ENCODE peak calls at places on chromosomes 1 and 21, in five cellular contexts. C is SK-N-SH, U is HCT116, H is Panc1, J is GM12878. D is an unnamed sample. For H3K4me1, the result is how much of the 10 kb centered on the place peaks cover.

GRCh38 chr1:17565551-17565971 is 26.1 kb downstream of the ARHGEF10L start:
- DNase-seq in C (no peak), U (no peak), H (no peak), J (no peak), D (peak)

GRCh38 chr1:167934407-167935251 is 1.9 kb upstream of the DCAF6 start:
- DNase-seq in C (no peak), U (no peak), H (peak), J (no peak), D (no peak)

GRCh38 chr1:9455487-9456237 is 83.6 kb upstream of the SLC25A33 start:
- DNase-seq in C (peak), U (peak), H (no peak), J (no peak), D (peak)

GRCh38 chr1:230915079-230915478 is 46.8 kb upstream of the C1orf198 start:
- DNase-seq in C (no peak), U (peak), H (no peak), J (no peak), D (no peak)

GRCh38 chr1:168734946-168735345 is 5.9 kb upstream of the DPT start:
- DNase-seq in C (no peak), U (no peak), H (no peak), J (no peak), D (no peak)

GRCh38 chr1:6497215-6497866 is 5.9 kb upstream of the PLEKHG5 start:
- DNase-seq in C (peak), U (no peak), H (no peak), J (no peak), D (peak)

GRCh38 chr1:201985355-201985754 is 2.9 kb downstream of the RNPEP start:
- DNase-seq in C (no peak), U (no peak), H (no peak), J (no peak), D (no peak)

GRCh38 chr1:112938188-112938587 is 17.8 kb downstream of the SLC16A1 start:
- DNase-seq in C (no peak), U (no peak), H (no peak), J (no peak), D (no peak)

GRCh38 chr21:46159841-46160562 is 4.6 kb upstream of the FTCD start:
- DNase-seq in C (no peak), U (no peak), H (no peak), J (no peak), D (no peak)

GRCh38 chr1:157173900-157174410 is 35.8 kb upstream of the ETV3 start:
- DNase-seq in C (no peak), U (no peak), H (no peak), J (no peak), D (no peak)

GRCh38 chr1:153272186-153272585 is 12.7 kb downstream of the LORICRIN start:
- DNase-seq in C (no peak), U (no peak), H (no peak), J (no peak), D (no peak)

GRCh38 chr1:75950176-75950575 is 18.0 kb upstream of the ASB17 start:
- DNase-seq in C (no peak), U (no peak), H (no peak), J (no peak), D (no peak)

GRCh38 chr1:7975212-7975865 is 13.8 kb downstream of the PARK7 start:
- DNase-seq in C (peak), U (peak), H (peak), J (no peak), D (peak)

GRCh38 chr1:10794724-10795304 is 1.6 kb downstream of the CASZ1 start:
- DNase-seq in C (peak), U (no peak), H (no peak), J (no peak), D (peak)

GRCh38 chr1:1664941-1665814 is 6.4 kb upstream of the CDK11B start:
- DNase-seq in C (peak), U (no peak), H (no peak), J (no peak), D (no peak)

GRCh38 chr1:24452922-24453481 is 37.4 kb downstream of the NIPAL3 start:
- DNase-seq in C (no peak), U (no peak), H (no peak), J (no peak), D (no peak)

GRCh38 chr21:46393451-46393940 is 65.2 kb upstream of the DIP2A start:
- DNase-seq in C (no peak), U (no peak), H (no peak), J (no peak), D (no peak)

GRCh38 chr21:40901690-40902089 is 54.7 kb upstream of the DSCAM start:
- DNase-seq in C (no peak), U (no peak), H (no peak), J (no peak), D (no peak)

GRCh38 chr1:58866578-58866977 is 82.7 kb upstream of the JUN start:
- DNase-seq in C (no peak), U (no peak), H (no peak), J (no peak), D (no peak)

GRCh38 chr1:103256490-103256889 is 148.2 kb upstream of the COL11A1 start:
- DNase-seq in C (no peak), U (no peak), H (no peak), J (no peak), D (no peak)

GRCh38 chr1:156711011-156711817 is 5.8 kb upstream of the CRABP2 start:
- DNase-seq in C (peak), U (no peak), H (no peak), J (no peak), D (no peak)

GRCh38 chr1:236150972-236151371 is 8.6 kb downstream of the GPR137B start:
- DNase-seq in C (no peak), U (no peak), H (no peak), J (no peak), D (no peak)

GRCh38 chr1:79657916-79658662 is 651.6 kb upstream of the ADGRL4 start:
- DNase-seq in C (no peak), U (no peak), H (no peak), J (no peak), D (peak)

GRCh38 chr1:217134857-217135568 is 411.8 kb upstream of the ESRRG start:
- DNase-seq in C (peak), U (no peak), H (no peak), J (no peak), D (peak)

GRCh38 chr1:54273092-54273836 is 73.3 kb downstream of the MRPL37 start:
- DNase-seq in C (peak), U (no peak), H (peak), J (peak), D (peak)
- TF ChIP-seq POLR2AphosphoS5 in C (no peak), U (no peak), H (no peak), J (no peak), D (no peak)

DNA sequence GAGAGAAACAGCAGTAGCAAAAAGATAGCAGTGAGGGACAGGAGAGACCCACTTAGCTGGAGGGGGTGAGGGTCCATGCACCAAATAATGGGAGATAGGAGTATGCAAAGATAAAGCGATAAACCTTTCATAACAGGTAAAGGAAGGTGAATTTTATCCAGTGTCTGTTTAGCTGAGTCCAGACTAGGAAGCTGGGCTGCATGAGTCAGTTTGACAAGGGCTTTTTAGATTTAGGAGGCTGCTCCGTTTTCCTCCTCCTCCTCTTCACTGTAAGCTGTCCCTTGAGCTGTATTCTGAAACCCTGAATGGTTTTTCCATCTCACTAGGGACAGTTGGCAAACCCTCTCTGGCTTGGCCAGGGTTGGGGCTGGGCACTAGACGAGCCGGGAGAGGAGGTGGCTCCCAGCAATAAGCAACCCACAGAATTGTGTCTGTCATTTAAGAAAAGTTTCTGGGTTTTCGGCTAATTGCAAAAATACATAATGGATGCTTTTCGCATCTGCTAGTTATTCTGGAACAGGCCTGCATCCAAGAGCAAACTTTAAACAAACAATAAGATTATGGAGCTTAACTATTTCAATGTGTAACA is 28.1 kb upstream of the FOXE3 start:
- DNase-seq in C (no peak), U (no peak), H (no peak), J (no peak), D (no peak)
- H3K4me1 ChIP-seq in C (under half), U (under half), H (under half), J (under half), D (under half)

GRCh38 chr1:16342331-16343062 is 9.8 kb downstream of the FBXO42 start:
- DNase-seq in C (no peak), U (no peak), H (no peak), J (no peak), D (no peak)

GRCh38 chr1:16340673-16341072 is 11.6 kb downstream of the FBXO42 start:
- DNase-seq in C (no peak), U (no peak), H (no peak), J (no peak), D (no peak)

GRCh38 chr1:16334655-16335340 is 17.5 kb downstream of the FBXO42 start:
- DNase-seq in C (no peak), U (no peak), H (no peak), J (no peak), D (no peak)

DNA sequence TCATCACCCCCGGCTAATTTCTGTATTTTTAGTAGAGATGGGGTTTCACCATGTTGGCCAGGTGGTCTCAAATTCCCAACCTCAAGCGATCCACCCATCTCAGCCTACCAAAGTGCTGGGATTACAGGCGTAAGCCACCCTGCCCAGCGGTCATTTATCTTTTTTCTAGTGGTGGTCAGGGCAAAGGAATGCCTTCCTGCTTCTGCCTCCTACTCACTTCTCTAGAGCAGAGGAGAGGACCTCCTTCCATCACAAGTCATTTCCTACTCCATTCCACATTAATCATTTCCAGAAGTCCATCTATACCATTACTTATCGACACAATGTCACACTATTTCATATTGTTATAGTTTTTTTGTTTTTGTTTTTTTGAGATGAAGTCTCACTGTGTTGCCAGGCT is 13.3 kb downstream of the FBXO42 start:
- DNase-seq in C (no peak), U (no peak), H (no peak), J (no peak), D (no peak)
- TF ChIP-seq REST in C (no peak), U (no peak), H (no peak), J (no peak), D (no peak)

GRCh38 chr1:33312413-33312749 is 8.5 kb downstream of the A3GALT2 start:
- DNase-seq in C (no peak), U (no peak), H (no peak), J (no peak), D (no peak)

GRCh38 chr1:33317354-33317753 is 3.5 kb downstream of the A3GALT2 start:
- DNase-seq in C (no peak), U (no peak), H (no peak), J (no peak), D (no peak)

GRCh38 chr1:33311706-33312412 is 9.0 kb downstream of the A3GALT2 start:
- DNase-seq in C (no peak), U (no peak), H (no peak), J (no peak), D (no peak)

GRCh38 chr1:33316601-33317000 is 4.3 kb downstream of the A3GALT2 start:
- DNase-seq in C (no peak), U (no peak), H (no peak), J (no peak), D (no peak)

GRCh38 chr1:33314371-33314893 is 6.5 kb downstream of the A3GALT2 start:
- DNase-seq in C (no peak), U (no peak), H (no peak), J (no peak), D (no peak)
- TF ChIP-seq POLR2AphosphoS5 in C (no peak), U (no peak), H (no peak), J (no peak), D (no peak)